ENCODE peak calls at places on chromosomes 11 and 22, in eight cellular contexts. R, J, Y, B, C, Q, H and T are unnamed samples. For H3K4me1, the result is how much of the 10 kb centered on the place peaks cover.

GRCh38 chr11:57982763-57983162 is 40.9 kb upstream of the OR9Q1 start:
- DNase-seq in H (no peak), Q (no peak), B (no peak), Y (no peak), J (no peak), R (no peak), C (no peak), T (no peak)

GRCh38 chr11:29100967-29101366 is 915.9 kb downstream of the KCNA4 start:
- DNase-seq in B (no peak), Y (no peak), J (no peak), H (no peak), R (no peak), Q (no peak), C (no peak), T (no peak)

GRCh38 chr11:12411806-12412727 is 34.7 kb downstream of the PARVA start:
- DNase-seq in Y (peak), B (no peak), J (no peak), C (peak), H (peak), Q (peak), R (no peak), T (peak)

GRCh38 chr11:128291835-128292234 is 295.5 kb downstream of the ETS1 start:
- DNase-seq in J (peak), C (no peak), B (no peak), Q (peak), R (no peak), H (no peak), Y (no peak), T (no peak)

GRCh38 chr11:66326261-66327111 is 9.6 kb upstream of the CD248 start:
- DNase-seq in H (no peak), J (no peak), C (no peak), Q (no peak), R (no peak), Y (peak), B (no peak), T (no peak)

GRCh38 chr22:30490399-30490798 is 15.1 kb downstream of the SEC14L4 start:
- DNase-seq in Y (no peak), C (no peak), Q (no peak), H (no peak), B (no peak), J (no peak), R (no peak), T (no peak)

GRCh38 chr11:117986981-117987495 is 844 bp downstream of the IL10RA start:
- DNase-seq in Q (no peak), R (no peak), B (no peak), C (no peak), Y (no peak), H (no peak), J (peak), T (no peak)

GRCh38 chr11:35539256-35539655 is 13.8 kb upstream of the PAMR1 start:
- DNase-seq in Q (no peak), H (no peak), Y (no peak), C (no peak), B (no peak), J (no peak), R (no peak), T (no peak)

GRCh38 chr11:8242480-8243280 is 21.0 kb downstream of the LMO1 start:
- DNase-seq in C (no peak), J (no peak), Q (no peak), Y (no peak), R (no peak), B (no peak), H (no peak), T (no peak)

GRCh38 chr11:25775608-25776007 is 556.3 kb upstream of the ANO3 start:
- DNase-seq in Q (no peak), B (no peak), J (no peak), H (no peak), C (no peak), Y (no peak), R (no peak), T (no peak)

GRCh38 chr11:132367293-132367692 is 996.9 kb downstream of the NTM start:
- DNase-seq in B (no peak), H (no peak), Q (no peak), C (no peak), J (no peak), R (no peak), Y (no peak), T (no peak)

GRCh38 chr11:64767344-64768299 is 7.8 kb upstream of the PYGM start:
- DNase-seq in Y (no peak), H (peak), Q (peak), R (no peak), J (peak), B (no peak), C (peak), T (peak)

GRCh38 chr22:39684702-39685281 is 114.2 kb downstream of the CACNA1I start:
- DNase-seq in Y (no peak), C (no peak), R (no peak), H (no peak), J (no peak), B (no peak), Q (no peak), T (no peak)

GRCh38 chr22:39183991-39184585 is 31.6 kb upstream of the CBX7 start:
- DNase-seq in H (no peak), J (peak), Y (no peak), B (no peak), C (peak), R (peak), Q (no peak), T (no peak)

GRCh38 chr11:68775951-68776388 is 24.6 kb upstream of the TESMIN start:
- DNase-seq in R (no peak), B (no peak), C (no peak), Y (no peak), H (no peak), J (no peak), Q (no peak), T (no peak)

GRCh38 chr11:83566948-83567347 is 280.8 kb upstream of the CCDC90B start:
- DNase-seq in Q (no peak), R (no peak), Y (no peak), C (no peak), H (no peak), J (no peak), B (no peak), T (no peak)

GRCh38 chr11:289706-290620 is 1.0 kb downstream of the PGGHG start:
- DNase-seq in Q (no peak), J (peak), Y (peak), H (no peak), C (no peak), B (no peak), R (peak), T (no peak)

GRCh38 chr22:46107089-46107664 is 43.1 kb upstream of the PPARA start:
- DNase-seq in C (no peak), Y (peak), B (no peak), Q (no peak), H (no peak), J (no peak), R (peak), T (no peak)

GRCh38 chr22:46801331-46801811 is 38.9 kb downstream of the TBC1D22A start:
- DNase-seq in C (no peak), Q (no peak), Y (no peak), R (no peak), J (peak), H (no peak), B (no peak), T (peak)

GRCh38 chr11:120938255-120938654 is 85.6 kb upstream of the TBCEL start:
- DNase-seq in B (no peak), J (no peak), C (no peak), H (no peak), Y (no peak), Q (no peak), R (no peak), T (no peak)

GRCh38 chr11:124890701-124891389 is 6.8 kb downstream of the ROBO4 start:
- DNase-seq in H (no peak), Y (no peak), C (no peak), Q (no peak), J (no peak), B (no peak), R (no peak), T (no peak)

GRCh38 chr11:110323786-110324185 is 27.4 kb upstream of the RDX start:
- DNase-seq in Y (no peak), H (no peak), C (no peak), Q (no peak), R (no peak), J (no peak), B (no peak), T (no peak)

GRCh38 chr11:110317516-110317932 is 21.1 kb upstream of the RDX start:
- DNase-seq in B (no peak), C (peak), H (no peak), R (no peak), Y (no peak), Q (no peak), J (no peak), T (no peak)

GRCh38 chr11:110318638-110319404 is 22.4 kb upstream of the RDX start:
- DNase-seq in C (peak), H (no peak), Q (no peak), B (no peak), J (no peak), R (no peak), Y (no peak), T (no peak)

GRCh38 chr11:110314366-110315095 is 18.1 kb upstream of the RDX start:
- DNase-seq in C (no peak), Q (no peak), J (no peak), Y (no peak), B (no peak), H (no peak), R (no peak), T (no peak)

DNA sequence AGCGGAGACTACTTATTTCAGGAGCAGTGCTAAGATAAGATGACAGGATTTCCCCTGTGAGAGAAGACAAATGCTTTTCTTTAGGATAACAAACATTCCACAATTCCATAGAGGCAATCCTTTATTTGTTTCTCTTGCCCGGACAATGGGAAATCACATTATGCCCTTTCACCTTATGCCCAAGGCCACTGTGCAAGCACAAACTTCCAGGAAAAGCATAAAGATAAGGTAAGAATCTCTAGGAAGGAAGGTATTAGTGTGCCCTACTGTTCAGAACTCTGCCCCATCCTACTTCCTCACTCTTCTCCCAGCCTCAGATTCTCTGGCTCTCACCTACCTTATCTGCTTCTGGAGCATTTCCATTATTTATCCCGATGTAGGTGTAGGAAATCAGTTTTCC is 23.1 kb upstream of the RDX start:
- DNase-seq in Q (no peak), J (no peak), H (no peak), C (no peak), R (no peak), B (no peak), Y (no peak), T (no peak)
- H3K27ac ChIP-seq in Q (no peak), J (peak), H (no peak), C (peak), R (no peak), B (no peak), Y (peak), T (no peak)

GRCh38 chr22:37511368-37512104 is 7.7 kb downstream of the CARD10 start:
- DNase-seq in Q (no peak), Y (no peak), J (no peak), H (no peak), R (no peak), B (no peak), C (no peak), T (no peak)
- H3K4me1 ChIP-seq in Q (under half), Y (under half), J (under half), H (under half), R (under half), B (half or more), C (under half), T (under half)

GRCh38 chr22:37850801-37851200 is 1.6 kb downstream of the EIF3L start:
- DNase-seq in Q (no peak), B (no peak), J (no peak), C (no peak), R (no peak), Y (no peak), H (no peak), T (no peak)

GRCh38 chr22:37846433-37846832 is 2.3 kb upstream of the ANKRD54 start:
- DNase-seq in Y (no peak), B (no peak), H (no peak), R (no peak), J (no peak), C (no peak), Q (no peak), T (no peak)

GRCh38 chr22:37852418-37852817 is 3.2 kb downstream of the EIF3L start:
- DNase-seq in B (no peak), Q (no peak), H (no peak), R (no peak), J (no peak), C (no peak), Y (no peak), T (no peak)

GRCh38 chr22:37848587-37849088 is 581 bp upstream of the EIF3L start:
- DNase-seq in Y (no peak), R (no peak), H (no peak), J (no peak), B (no peak), Q (no peak), C (no peak), T (no peak)

DNA sequence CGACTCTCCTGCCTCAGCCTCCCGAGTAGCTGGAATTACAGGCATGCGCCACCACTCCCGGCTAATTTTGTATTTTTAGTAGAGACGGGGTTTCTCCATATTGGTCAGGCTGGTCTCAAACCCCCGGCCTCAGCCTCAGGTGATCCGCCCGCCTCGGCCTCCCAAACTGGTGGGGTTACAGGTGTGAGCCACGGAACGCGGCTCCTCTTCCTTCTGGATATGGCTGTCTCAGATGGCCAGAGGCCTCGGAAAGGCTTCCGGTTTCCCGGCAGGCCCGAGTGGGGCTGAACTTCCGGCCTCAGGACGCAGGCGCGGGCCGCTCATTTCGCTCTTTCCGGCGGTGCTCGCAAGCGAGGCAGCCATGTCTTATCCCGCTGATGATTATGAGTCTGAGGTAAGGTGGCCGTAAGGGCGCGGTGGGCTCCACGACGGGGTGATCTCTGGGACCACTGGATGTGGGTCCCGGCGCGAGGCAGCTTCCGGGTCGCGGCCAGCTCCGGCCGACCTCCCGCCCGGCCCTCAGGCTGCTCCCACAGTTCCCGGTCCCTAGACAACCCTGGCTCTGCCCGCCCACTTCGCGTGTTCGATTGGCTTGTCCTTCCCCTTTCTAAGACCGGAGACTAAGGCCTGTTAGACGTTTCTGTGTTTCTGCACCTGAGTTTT is at the start of gene EIF3L:
- DNase-seq in H (peak), C (peak), J (peak), R (peak), B (peak), Q (peak), Y (peak), T (peak)
- TF ChIP-seq CTCF in H (no peak), C (no peak), J (no peak), R (no peak), B (no peak), Q (no peak), Y (no peak), T (no peak)

DNA sequence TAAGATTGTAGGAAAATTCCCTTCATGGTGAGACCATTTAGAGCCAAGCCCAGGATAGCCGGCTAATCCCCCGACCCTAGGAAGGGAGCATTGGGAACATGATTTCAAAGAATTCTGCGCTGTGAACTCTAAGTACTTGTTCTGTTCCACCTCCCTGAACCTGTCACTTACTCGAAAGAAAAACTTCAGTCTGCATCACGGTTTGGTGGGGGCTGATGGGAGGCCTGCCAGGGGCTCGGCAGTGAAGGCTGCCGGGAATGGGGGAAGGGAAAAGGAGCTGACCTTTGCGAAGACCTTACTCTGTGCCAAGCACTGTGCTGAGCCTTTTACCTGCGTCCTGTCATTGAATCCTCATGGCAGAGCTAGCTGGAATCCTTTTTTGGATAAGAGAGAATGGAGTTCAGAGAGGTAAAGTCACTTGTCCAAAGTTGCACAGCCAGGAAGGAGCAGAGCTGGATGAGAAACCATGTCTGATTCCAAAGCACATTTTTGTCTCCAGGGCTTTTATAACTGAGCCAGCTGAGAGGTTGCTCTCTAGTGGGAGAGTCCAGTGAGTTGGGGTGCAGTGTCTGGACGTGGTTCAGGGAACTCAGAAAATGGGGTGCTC is 15.4 kb downstream of the RASD2 start:
- DNase-seq in Y (no peak), R (no peak), H (no peak), J (no peak), C (no peak), Q (no peak), B (no peak), T (no peak)
- H3K27ac ChIP-seq in Y (no peak), R (no peak), H (no peak), J (no peak), C (no peak), Q (no peak), B (no peak), T (no peak)

DNA sequence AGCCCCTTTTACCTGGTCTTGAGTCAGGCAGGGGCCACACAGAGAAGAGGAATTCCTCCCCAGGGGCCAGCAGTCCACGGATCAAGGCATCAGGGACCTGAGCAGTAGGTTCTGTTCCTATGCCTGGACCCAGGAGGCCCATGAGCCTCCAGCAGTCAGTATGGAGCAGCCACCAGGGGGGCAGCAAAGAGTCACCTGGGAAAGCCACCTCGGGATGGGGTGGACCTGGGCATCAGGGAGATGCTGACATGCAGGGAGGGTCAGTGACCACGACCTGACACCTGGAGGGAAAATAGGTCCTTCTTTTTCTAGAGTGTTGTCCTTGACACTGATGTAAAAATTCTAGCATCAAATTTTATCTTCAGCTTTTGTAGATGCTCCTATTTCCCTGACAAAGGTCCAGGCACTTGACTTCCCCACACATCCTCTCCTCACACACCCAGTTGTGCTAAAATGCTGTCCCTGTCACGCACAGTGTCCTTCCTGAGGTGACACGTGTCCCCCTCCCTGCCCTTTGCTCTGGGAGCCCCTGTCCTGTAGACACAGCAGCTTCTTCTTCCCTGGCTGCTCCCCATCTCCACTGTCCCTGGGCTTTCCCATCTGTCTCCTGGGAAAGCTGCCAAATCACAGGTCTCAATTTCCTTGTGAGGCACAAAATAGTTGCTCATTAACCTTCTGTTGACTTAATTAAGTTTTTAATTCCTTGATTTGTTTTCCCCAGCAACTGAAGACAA is 70.0 kb upstream of the IGLL5 start:
- DNase-seq in H (no peak), C (no peak), J (peak), B (no peak), Q (no peak), R (no peak), Y (no peak), T (no peak)
- H3K4me1 ChIP-seq in H (under half), C (under half), J (half or more), B (under half), Q (under half), R (under half), Y (under half), T (under half)

DNA sequence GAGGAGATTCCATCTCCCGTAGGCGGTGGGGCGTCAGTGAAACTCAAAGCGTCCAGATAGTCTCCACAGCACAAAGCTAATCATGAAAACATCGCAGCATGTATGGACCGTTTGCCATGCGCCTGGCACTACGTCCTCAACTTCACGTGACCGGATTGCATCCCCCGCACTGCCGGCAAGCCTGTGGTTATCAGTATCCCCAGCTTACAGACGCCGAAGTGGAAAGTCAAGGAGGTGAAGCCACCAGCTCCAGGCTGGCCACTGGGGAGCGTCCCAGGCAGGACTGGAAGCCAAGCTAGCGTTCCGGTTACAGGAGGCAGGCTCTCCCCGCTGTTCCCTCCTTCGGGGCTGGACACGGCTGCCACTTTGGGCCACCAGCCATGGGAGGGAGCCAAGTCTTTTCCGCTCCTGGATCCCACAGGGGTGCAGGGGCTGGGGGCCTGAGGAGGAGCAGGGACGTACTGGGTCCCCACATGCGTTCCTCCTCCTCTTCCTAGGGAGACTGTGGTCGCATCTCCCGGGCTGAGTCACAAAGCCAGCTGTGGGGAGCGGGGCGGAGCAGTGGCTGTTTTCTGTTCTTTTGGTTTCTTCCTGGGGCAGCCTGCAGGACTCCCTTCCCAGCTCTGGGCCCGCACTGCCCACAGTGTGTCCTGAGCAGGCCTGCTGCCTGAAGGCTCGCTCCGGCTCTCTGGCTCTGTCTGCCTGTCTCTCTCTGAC is 4.3 kb upstream of the OSBPL5 start:
- DNase-seq in B (no peak), Q (no peak), J (peak), Y (peak), C (peak), H (no peak), R (peak), T (no peak)
- TF ChIP-seq CTCF in B (no peak), Q (no peak), J (no peak), Y (peak), C (no peak), H (peak), R (no peak), T (no peak)